ENCODE peak calls at places on chromosomes 3 and 15, in six cellular contexts. X is PC-3; U is body of pancreas; W is CD8-positive, alpha-beta memory T cell; O is hepatocyte; Y is stomach. C is an unnamed sample. For H3K4me1, the result is how much of the 10 kb centered on the place peaks cover.

GRCh38 chr15:65869954-65870871 is 922 bp downstream of the RAB11A start:
- DNase-seq in X (peak), U (peak), W (no peak), O (peak), Y (peak), C (peak)

GRCh38 chr3:171049831-171050444 is 23.4 kb upstream of the SLC2A2 start:
- DNase-seq in X (peak), U (peak), W (peak), O (peak), Y (peak), C (peak)

GRCh38 chr3:142028174-142028833 is 121.0 kb downstream of the TFDP2 start:
- DNase-seq in X (peak), U (peak), W (no peak), O (peak), Y (no peak), C (peak)

GRCh38 chr3:131421301-131421700 is 39.7 kb downstream of the NUDT16 start:
- DNase-seq in X (no peak), U (no peak), W (no peak), O (no peak), Y (no peak), C (no peak)

GRCh38 chr15:34064443-34064842 is 25.4 kb upstream of the AVEN start:
- DNase-seq in X (no peak), U (no peak), W (no peak), O (no peak), Y (no peak), C (no peak)

GRCh38 chr3:131903988-131904415 is 130.8 kb downstream of the CPNE4 start:
- DNase-seq in X (peak), U (no peak), W (no peak), O (peak), Y (no peak), C (peak)

GRCh38 chr15:46848704-46849103 is 868.6 kb upstream of the SEMA6D start:
- DNase-seq in X (peak), U (no peak), W (no peak), O (no peak), Y (no peak), C (peak)

GRCh38 chr15:89129123-89129815 is 41.0 kb downstream of the ABHD2 start:
- DNase-seq in X (peak), U (peak), W (peak), O (peak), Y (peak), C (no peak)

GRCh38 chr3:142029052-142029642 is 120.2 kb downstream of the TFDP2 start:
- DNase-seq in X (no peak), U (no peak), W (no peak), O (no peak), Y (no peak), C (no peak)

GRCh38 chr3:66931699-66932098 is 66.4 kb upstream of the KBTBD8 start:
- DNase-seq in X (no peak), U (no peak), W (no peak), O (no peak), Y (no peak), C (no peak)
- H3K4me1 ChIP-seq in X (under half), U (under half), W (under half), O (under half), Y (under half), C (under half)

GRCh38 chr3:13188975-13189374 is 115.7 kb upstream of the IQSEC1 start:
- DNase-seq in X (no peak), U (no peak), W (no peak), O (no peak), Y (no peak), C (no peak)
- H3K4me3 ChIP-seq in X (no peak), U (no peak), W (no peak), O (no peak), Y (no peak), C (no peak)

GRCh38 chr15:92891533-92892200 is 8.5 kb upstream of the CHD2 start:
- DNase-seq in X (no peak), U (no peak), W (no peak), O (no peak), Y (no peak), C (no peak)
- H3K4me1 ChIP-seq in X (under half), U (half or more), W (half or more), O (under half), Y (half or more), C (under half)

GRCh38 chr15:41392659-41393058 is 9.6 kb downstream of the NDUFAF1 start:
- DNase-seq in X (no peak), U (no peak), W (no peak), O (no peak), Y (no peak), C (no peak)

GRCh38 chr15:41401904-41402267 is 410 bp downstream of the NDUFAF1 start:
- DNase-seq in X (no peak), U (no peak), W (no peak), O (no peak), Y (no peak), C (no peak)

GRCh38 chr15:41394924-41395323 is 7.4 kb downstream of the NDUFAF1 start:
- DNase-seq in X (peak), U (no peak), W (no peak), O (no peak), Y (no peak), C (no peak)

DNA sequence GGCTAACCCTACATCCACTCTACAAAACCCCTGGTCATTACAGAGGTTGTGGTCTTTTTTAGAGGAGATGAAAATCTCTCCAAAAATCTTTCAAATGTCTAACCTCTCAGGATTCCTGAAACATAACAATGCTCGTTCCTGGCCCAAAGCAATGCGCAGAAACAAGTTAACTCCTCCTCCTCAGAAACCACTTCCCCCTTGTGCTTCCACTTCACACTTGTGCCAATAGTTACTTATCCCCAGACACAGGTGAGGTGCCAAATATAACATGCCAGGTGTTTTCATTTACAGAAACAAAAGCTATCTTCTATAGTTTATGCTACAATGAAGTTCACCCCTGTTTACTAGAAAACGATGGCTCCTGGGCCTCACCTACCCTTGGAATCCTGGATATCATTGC is 6.2 kb downstream of the NDUFAF1 start:
- DNase-seq in X (no peak), U (no peak), W (no peak), O (no peak), Y (no peak), C (no peak)
- H3K4me3 ChIP-seq in X (no peak), U (no peak), W (no peak), O (no peak), Y (no peak), C (no peak)

GRCh38 chr3:61805510-61806080 is 244.2 kb downstream of the PTPRG start:
- DNase-seq in X (no peak), U (no peak), W (no peak), O (no peak), Y (no peak), C (no peak)
- H3K4me1 ChIP-seq in X (under half), U (under half), W (under half), O (under half), Y (half or more), C (under half)

GRCh38 chr3:64443553-64444331 is 218.5 kb upstream of the PRICKLE2 start:
- DNase-seq in X (no peak), U (peak), W (no peak), O (peak), Y (no peak), C (peak)

GRCh38 chr3:64449026-64449425 is 223.8 kb upstream of the PRICKLE2 start:
- DNase-seq in X (no peak), U (no peak), W (no peak), O (no peak), Y (no peak), C (no peak)

GRCh38 chr3:64441861-64442260 is 216.6 kb upstream of the PRICKLE2 start:
- DNase-seq in X (no peak), U (peak), W (no peak), O (peak), Y (peak), C (no peak)

GRCh38 chr3:64444619-64445317 is 219.5 kb upstream of the PRICKLE2 start:
- DNase-seq in X (no peak), U (peak), W (no peak), O (peak), Y (no peak), C (no peak)

DNA sequence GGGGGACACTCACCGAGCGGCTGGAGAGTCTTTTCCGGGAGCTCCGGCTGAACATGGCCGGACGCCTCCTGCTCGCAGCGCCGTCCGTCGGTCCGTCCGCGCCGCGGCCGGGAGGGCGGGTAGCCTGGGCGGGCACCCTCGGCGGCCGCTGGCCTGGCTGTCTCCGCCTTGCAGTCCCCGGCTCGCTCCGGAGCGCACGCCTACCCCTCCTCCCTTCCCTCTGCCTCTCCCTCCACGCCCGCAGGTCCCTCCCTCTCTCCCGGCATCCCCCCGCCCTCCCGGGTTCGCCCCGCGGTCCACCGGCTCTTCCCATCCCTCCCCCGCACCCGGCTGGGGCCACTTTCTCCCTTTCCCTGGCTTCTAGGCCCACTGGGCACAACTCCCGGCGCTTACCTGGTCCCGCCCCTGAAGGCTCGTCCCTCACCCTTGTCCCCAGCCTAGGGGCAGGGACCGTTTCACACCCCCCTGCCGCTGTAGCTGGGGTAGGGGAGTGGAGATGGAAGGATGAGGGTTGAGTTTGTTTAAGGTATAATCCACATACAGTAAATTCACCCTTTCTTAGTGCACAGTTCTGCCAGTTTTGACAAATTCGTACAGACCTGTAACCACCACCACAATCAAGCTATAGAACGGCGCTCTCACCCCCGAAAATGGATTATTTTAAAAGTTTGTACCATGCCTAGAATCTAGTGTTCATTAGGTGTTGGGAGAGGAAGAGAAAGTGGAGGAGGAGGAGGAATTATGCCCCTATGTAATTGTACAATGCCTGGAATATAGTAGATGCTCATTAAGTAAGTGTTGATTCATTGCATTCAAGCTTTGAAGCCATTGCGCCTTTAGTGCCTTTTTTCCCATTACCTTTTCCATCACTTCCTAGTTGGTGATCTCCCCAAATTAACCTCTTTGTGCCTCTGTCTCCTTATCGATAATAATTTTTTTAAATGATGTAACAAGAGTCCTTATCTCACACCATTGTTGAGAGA is 220.3 kb upstream of the PRICKLE2 start:
- DNase-seq in X (no peak), U (peak), W (no peak), O (peak), Y (peak), C (no peak)
- H3K4me3 ChIP-seq in X (peak), U (peak), W (no peak), O (peak), Y (peak), C (peak)

GRCh38 chr3:118714800-118715199 is 319.8 kb downstream of the IGSF11 start:
- DNase-seq in X (no peak), U (no peak), W (no peak), O (no peak), Y (no peak), C (no peak)
- H3K4me1 ChIP-seq in X (under half), U (under half), W (under half), O (under half), Y (under half), C (under half)